ENCODE peak calls at places on chromosomes 6 and 20, in six cellular contexts. One of them, this sample, is unnamed.

GRCh38 chr6:154410619-154411044 is 54.0 kb upstream of the IPCEF1 start:
- DNase-seq in endothelial cell: no peak
- DNase-seq in cardiac fibroblast: peak
- DNase-seq in tibial nerve: peak
- DNase-seq in OCI-LY7: no peak
- DNase-seq in neural crest cell: no peak
- DNase-seq in this sample: peak

GRCh38 chr6:139448094-139448649 is 73.7 kb upstream of the CITED2 start:
- DNase-seq in OCI-LY7: no peak
- DNase-seq in tibial nerve: no peak
- DNase-seq in endothelial cell: no peak
- DNase-seq in cardiac fibroblast: peak
- DNase-seq in neural crest cell: no peak
- DNase-seq in this sample: no peak

GRCh38 chr6:150352321-150353296 is 16.2 kb upstream of the IYD start:
- DNase-seq in endothelial cell: no peak
- DNase-seq in OCI-LY7: no peak
- DNase-seq in tibial nerve: no peak
- DNase-seq in cardiac fibroblast: peak
- DNase-seq in neural crest cell: no peak
- DNase-seq in this sample: no peak

GRCh38 chr20:29740951-29741593 is 1516.4 kb upstream of the DEFB115 start:
- DNase-seq in cardiac fibroblast: no peak
- DNase-seq in endothelial cell: no peak
- DNase-seq in neural crest cell: no peak
- DNase-seq in tibial nerve: no peak
- DNase-seq in OCI-LY7: no peak
- DNase-seq in this sample: no peak

GRCh38 chr6:53568776-53569616 is 24.1 kb upstream of the GCLC start:
- DNase-seq in cardiac fibroblast: no peak
- DNase-seq in neural crest cell: no peak
- DNase-seq in OCI-LY7: no peak
- DNase-seq in endothelial cell: no peak
- DNase-seq in tibial nerve: no peak
- DNase-seq in this sample: no peak

GRCh38 chr6:27091661-27092315 is 155.7 kb upstream of the PRSS16 start:
- DNase-seq in tibial nerve: no peak
- DNase-seq in endothelial cell: peak
- DNase-seq in neural crest cell: peak
- DNase-seq in OCI-LY7: peak
- DNase-seq in cardiac fibroblast: peak
- DNase-seq in this sample: no peak

GRCh38 chr6:39206250-39206721 is 23.0 kb downstream of the KCNK5 start:
- DNase-seq in OCI-LY7: no peak
- DNase-seq in endothelial cell: no peak
- DNase-seq in neural crest cell: no peak
- DNase-seq in tibial nerve: no peak
- DNase-seq in cardiac fibroblast: no peak
- DNase-seq in this sample: no peak

GRCh38 chr6:13767121-13767794 is 47.1 kb downstream of the MCUR1 start:
- DNase-seq in neural crest cell: no peak
- DNase-seq in endothelial cell: no peak
- DNase-seq in cardiac fibroblast: peak
- DNase-seq in OCI-LY7: no peak
- DNase-seq in tibial nerve: peak
- DNase-seq in this sample: no peak

GRCh38 chr6:18997375-18997826 is 610.3 kb downstream of the RNF144B start:
- DNase-seq in OCI-LY7: peak
- DNase-seq in tibial nerve: no peak
- DNase-seq in neural crest cell: no peak
- DNase-seq in cardiac fibroblast: peak
- DNase-seq in endothelial cell: no peak
- DNase-seq in this sample: no peak

GRCh38 chr6:27816906-27817305 is 95.3 kb downstream of the OR2B2 start:
- DNase-seq in cardiac fibroblast: no peak
- DNase-seq in tibial nerve: no peak
- DNase-seq in endothelial cell: no peak
- DNase-seq in OCI-LY7: no peak
- DNase-seq in neural crest cell: no peak
- DNase-seq in this sample: no peak

GRCh38 chr6:43943781-43944250 is 173.8 kb downstream of the VEGFA start:
- DNase-seq in tibial nerve: no peak
- DNase-seq in cardiac fibroblast: no peak
- DNase-seq in endothelial cell: no peak
- DNase-seq in OCI-LY7: no peak
- DNase-seq in neural crest cell: no peak
- DNase-seq in this sample: no peak

GRCh38 chr20:50356522-50356880 is 153.7 kb upstream of the PTPN1 start:
- DNase-seq in OCI-LY7: no peak
- DNase-seq in tibial nerve: no peak
- DNase-seq in endothelial cell: no peak
- DNase-seq in cardiac fibroblast: no peak
- DNase-seq in neural crest cell: no peak
- DNase-seq in this sample: no peak

GRCh38 chr20:46062621-46063020 is 27.1 kb downstream of the NCOA5 start:
- DNase-seq in neural crest cell: no peak
- DNase-seq in cardiac fibroblast: no peak
- DNase-seq in endothelial cell: no peak
- DNase-seq in OCI-LY7: no peak
- DNase-seq in tibial nerve: no peak
- DNase-seq in this sample: no peak

GRCh38 chr6:63245908-63246307 is 34.6 kb downstream of the FKBP1C start:
- DNase-seq in neural crest cell: no peak
- DNase-seq in endothelial cell: peak
- DNase-seq in OCI-LY7: no peak
- DNase-seq in cardiac fibroblast: no peak
- DNase-seq in tibial nerve: no peak
- DNase-seq in this sample: no peak

GRCh38 chr20:3758566-3758965 is 9.0 kb downstream of the ADISSP start:
- DNase-seq in neural crest cell: no peak
- DNase-seq in tibial nerve: no peak
- DNase-seq in OCI-LY7: no peak
- DNase-seq in endothelial cell: no peak
- DNase-seq in cardiac fibroblast: no peak
- DNase-seq in this sample: no peak

GRCh38 chr6:87806635-87807034 is 104.6 kb upstream of the AKIRIN2 start:
- DNase-seq in neural crest cell: no peak
- DNase-seq in tibial nerve: no peak
- DNase-seq in OCI-LY7: no peak
- DNase-seq in endothelial cell: no peak
- DNase-seq in cardiac fibroblast: no peak
- DNase-seq in this sample: no peak

GRCh38 chr20:43187476-43188233 is 2.1 kb downstream of the PTPRT start:
- DNase-seq in OCI-LY7: peak
- DNase-seq in cardiac fibroblast: peak
- DNase-seq in tibial nerve: peak
- DNase-seq in endothelial cell: peak
- DNase-seq in neural crest cell: peak
- DNase-seq in this sample: no peak

GRCh38 chr20:5504061-5504739 is 187.4 kb upstream of the PROKR2 start:
- DNase-seq in tibial nerve: peak
- DNase-seq in neural crest cell: no peak
- DNase-seq in OCI-LY7: no peak
- DNase-seq in endothelial cell: peak
- DNase-seq in cardiac fibroblast: peak
- DNase-seq in this sample: peak

GRCh38 chr6:106141441-106142237 is 55.5 kb downstream of the PRDM1 start:
- DNase-seq in tibial nerve: no peak
- DNase-seq in endothelial cell: no peak
- DNase-seq in neural crest cell: no peak
- DNase-seq in OCI-LY7: peak
- DNase-seq in cardiac fibroblast: no peak
- DNase-seq in this sample: no peak

GRCh38 chr6:153525998-153526397 is 394.9 kb upstream of the RGS17 start:
- DNase-seq in neural crest cell: no peak
- DNase-seq in OCI-LY7: no peak
- DNase-seq in tibial nerve: no peak
- DNase-seq in cardiac fibroblast: no peak
- DNase-seq in endothelial cell: no peak
- DNase-seq in this sample: no peak

GRCh38 chr6:162053084-162053483 is 674.5 kb downstream of the PRKN start:
- DNase-seq in cardiac fibroblast: no peak
- DNase-seq in tibial nerve: no peak
- DNase-seq in neural crest cell: no peak
- DNase-seq in endothelial cell: no peak
- DNase-seq in OCI-LY7: no peak
- DNase-seq in this sample: no peak

GRCh38 chr6:52693777-52694176 is 22.9 kb downstream of the TMEM14A start:
- DNase-seq in tibial nerve: no peak
- DNase-seq in OCI-LY7: no peak
- DNase-seq in neural crest cell: no peak
- DNase-seq in cardiac fibroblast: no peak
- DNase-seq in endothelial cell: no peak
- DNase-seq in this sample: no peak

GRCh38 chr6:108714774-108715414 is 133.3 kb upstream of the ARMC2 start:
- DNase-seq in endothelial cell: no peak
- DNase-seq in tibial nerve: no peak
- DNase-seq in OCI-LY7: no peak
- DNase-seq in cardiac fibroblast: peak
- DNase-seq in neural crest cell: no peak
- DNase-seq in this sample: no peak

GRCh38 chr6:127266178-127266891 is at the start of gene RNF146:
- DNase-seq in OCI-LY7: peak
- DNase-seq in neural crest cell: peak
- DNase-seq in endothelial cell: peak
- DNase-seq in cardiac fibroblast: peak
- DNase-seq in tibial nerve: peak
- DNase-seq in this sample: peak

DNA sequence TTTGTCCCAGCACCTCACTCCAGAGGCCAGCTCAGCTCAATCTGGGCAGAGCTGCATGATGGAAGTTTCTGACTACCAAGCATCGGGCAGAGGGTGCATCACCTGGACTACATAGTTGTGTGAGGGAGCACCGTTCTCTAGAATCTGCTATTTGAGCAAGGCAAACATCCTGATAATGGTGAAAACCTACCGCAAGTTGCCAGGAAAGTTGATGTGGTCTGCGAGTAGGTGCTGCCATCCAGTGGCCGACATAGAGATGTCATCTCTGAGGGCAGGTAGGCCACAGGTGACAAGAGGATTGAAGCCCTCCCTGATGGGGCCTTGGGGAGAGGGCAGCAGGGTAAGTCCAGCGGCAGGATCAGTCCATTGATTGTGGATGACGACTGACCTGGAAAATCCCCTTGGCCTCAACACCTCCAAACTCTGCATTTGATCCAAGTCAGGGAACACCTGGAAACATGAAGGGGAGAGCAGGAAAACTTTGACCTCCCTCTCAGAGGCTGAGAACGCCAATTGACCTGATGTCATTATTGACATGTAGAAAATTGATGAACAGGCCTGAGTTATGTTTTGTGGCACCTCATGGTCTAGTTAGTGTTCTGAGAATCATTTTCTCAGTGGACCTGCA is 3.9 kb upstream of the LPA start:
- DNase-seq in OCI-LY7: peak
- DNase-seq in endothelial cell: peak
- DNase-seq in cardiac fibroblast: peak
- DNase-seq in neural crest cell: peak
- DNase-seq in tibial nerve: no peak
- DNase-seq in this sample: no peak
- TF ChIP-seq CTCF in OCI-LY7: peak
- TF ChIP-seq CTCF in endothelial cell: peak
- TF ChIP-seq CTCF in cardiac fibroblast: no peak
- TF ChIP-seq CTCF in neural crest cell: peak
- TF ChIP-seq CTCF in tibial nerve: no peak
- TF ChIP-seq CTCF in this sample: no peak

GRCh38 chr20:58429303-58429702 is 40.3 kb downstream of the VAPB start:
- DNase-seq in cardiac fibroblast: no peak
- DNase-seq in tibial nerve: no peak
- DNase-seq in neural crest cell: no peak
- DNase-seq in OCI-LY7: no peak
- DNase-seq in endothelial cell: no peak
- DNase-seq in this sample: no peak
- TF ChIP-seq CTCF in cardiac fibroblast: no peak
- TF ChIP-seq CTCF in tibial nerve: no peak
- TF ChIP-seq CTCF in neural crest cell: no peak
- TF ChIP-seq CTCF in OCI-LY7: no peak
- TF ChIP-seq CTCF in endothelial cell: no peak
- TF ChIP-seq CTCF in this sample: no peak

DNA sequence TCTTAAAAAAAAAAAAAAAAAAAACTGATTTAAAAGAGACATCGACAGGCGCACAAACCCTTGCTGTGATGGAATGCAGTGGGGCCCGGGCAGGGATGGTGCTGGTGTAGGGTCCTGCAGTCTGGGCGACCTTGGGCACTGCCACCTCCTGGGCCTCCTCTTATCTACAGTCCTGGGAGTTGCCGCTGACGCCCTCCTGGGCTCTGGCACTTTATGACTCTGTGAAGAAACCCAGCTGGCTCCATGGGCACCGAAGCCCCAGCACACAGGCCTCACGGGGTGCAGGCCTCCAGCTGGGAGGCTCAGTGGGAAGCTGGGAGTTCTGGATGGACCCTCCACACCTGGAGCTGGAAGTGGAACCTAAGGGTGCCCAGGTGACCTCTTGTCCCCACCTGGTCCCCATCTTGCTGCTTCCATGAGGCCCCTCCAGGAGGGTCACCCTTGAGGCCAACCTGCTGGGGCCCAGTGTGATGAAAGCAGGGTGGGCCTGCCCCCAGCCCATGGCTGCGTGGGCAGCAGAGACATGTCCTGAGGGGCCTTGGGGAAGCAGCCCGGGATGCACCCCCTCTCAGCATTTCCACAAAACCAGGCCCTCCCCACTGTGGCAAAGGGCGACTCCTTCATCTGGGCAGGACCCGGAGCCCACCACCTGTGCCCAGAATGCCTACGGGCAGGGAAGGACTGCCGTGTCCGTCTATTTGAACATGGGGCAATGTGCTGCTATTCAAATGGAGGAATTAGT is 104.9 kb downstream of the ASXL1 start:
- DNase-seq in neural crest cell: no peak
- DNase-seq in endothelial cell: no peak
- DNase-seq in tibial nerve: no peak
- DNase-seq in cardiac fibroblast: no peak
- DNase-seq in OCI-LY7: no peak
- DNase-seq in this sample: no peak
- TF ChIP-seq CTCF in neural crest cell: no peak
- TF ChIP-seq CTCF in endothelial cell: no peak
- TF ChIP-seq CTCF in tibial nerve: no peak
- TF ChIP-seq CTCF in cardiac fibroblast: no peak
- TF ChIP-seq CTCF in OCI-LY7: no peak
- TF ChIP-seq CTCF in this sample: no peak

DNA sequence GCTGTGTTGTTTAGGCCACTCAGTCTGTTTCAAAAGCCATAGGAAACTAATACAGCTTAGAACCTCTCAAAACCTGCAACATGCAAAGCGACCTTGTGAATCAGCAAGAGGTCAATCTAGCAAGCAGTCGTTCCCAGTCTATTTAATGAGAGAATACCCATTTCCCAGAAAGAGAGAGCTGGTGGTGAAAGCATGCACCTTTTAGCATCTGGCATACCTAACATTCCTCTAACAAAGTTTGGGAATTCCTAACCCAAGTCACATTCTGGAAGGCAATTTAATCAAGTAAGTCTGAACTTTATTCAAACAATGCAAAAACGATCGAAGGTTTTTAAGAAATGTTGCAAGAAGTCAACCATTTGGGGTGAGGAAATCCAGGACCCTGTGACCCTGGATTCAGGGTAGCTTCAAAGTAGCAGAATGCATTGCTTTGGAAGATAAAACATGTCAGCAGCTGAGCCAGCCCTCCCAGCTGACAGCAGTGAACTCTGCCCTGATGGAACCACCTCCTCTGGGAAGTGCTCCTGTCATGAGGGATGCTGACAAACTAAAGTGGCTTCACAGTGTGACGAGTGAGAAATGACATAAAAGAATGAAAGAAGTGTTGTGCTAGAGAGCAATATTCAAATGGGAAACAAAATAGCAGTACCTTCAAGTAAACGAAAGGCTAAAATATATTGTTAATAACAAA is 104.8 kb downstream of the GMDS start:
- DNase-seq in OCI-LY7: no peak
- DNase-seq in cardiac fibroblast: no peak
- DNase-seq in neural crest cell: no peak
- DNase-seq in endothelial cell: no peak
- DNase-seq in tibial nerve: no peak
- DNase-seq in this sample: no peak
- TF ChIP-seq CTCF in OCI-LY7: no peak
- TF ChIP-seq CTCF in cardiac fibroblast: no peak
- TF ChIP-seq CTCF in neural crest cell: no peak
- TF ChIP-seq CTCF in endothelial cell: no peak
- TF ChIP-seq CTCF in tibial nerve: no peak
- TF ChIP-seq CTCF in this sample: no peak